ENCODE peak calls at places on chromosomes 6 and 20, in five cellular contexts. F is HepG2, G is GM12878, E is HCT116, L is K562. C is an unnamed sample.

GRCh38 chr6:72182337-72183246 is 296.2 kb downstream of the RIMS1 start:
- DNase-seq in L (peak), F (no peak), G (no peak), E (no peak), C (peak)

GRCh38 chr20:46520976-46521579 is 7.7 kb upstream of the ZNF334 start:
- DNase-seq in L (peak), E (peak), G (peak), F (peak), C (peak)

GRCh38 chr6:18148304-18149025 is 6.4 kb downstream of the TPMT start:
- DNase-seq in L (peak), E (peak), F (no peak), G (no peak), C (no peak)

GRCh38 chr20:13649548-13649947 is 10.8 kb upstream of the TASP1 start:
- DNase-seq in L (no peak), F (no peak), E (no peak), G (no peak), C (peak)

GRCh38 chr6:165662041-165662491 is 975 bp downstream of the PDE10A start:
- DNase-seq in E (no peak), G (no peak), F (no peak), L (no peak), C (no peak)

GRCh38 chr6:96301023-96301422 is 220.6 kb upstream of the UFL1 start:
- DNase-seq in F (peak), L (no peak), E (no peak), G (no peak), C (no peak)

GRCh38 chr6:6841571-6841970 is 253.1 kb downstream of the LY86 start:
- DNase-seq in L (no peak), F (no peak), E (no peak), G (no peak), C (no peak)

GRCh38 chr20:60062431-60063336 is 104.5 kb downstream of the CDH26 start:
- DNase-seq in G (no peak), E (no peak), L (no peak), F (no peak), C (no peak)

GRCh38 chr6:43181942-43182860 is at the start of gene CUL9:
- DNase-seq in G (peak), F (peak), L (peak), E (peak), C (peak)

GRCh38 chr20:56202493-56203077 is 45.9 kb upstream of the MC3R start:
- DNase-seq in E (no peak), F (peak), G (no peak), L (peak), C (no peak)

GRCh38 chr6:140045116-140045515 is 670.7 kb upstream of the CITED2 start:
- DNase-seq in G (no peak), L (no peak), F (no peak), E (no peak), C (no peak)

GRCh38 chr20:49846206-49846807 is 33.7 kb downstream of the SLC9A8 start:
- DNase-seq in L (peak), G (no peak), F (peak), E (peak), C (no peak)

GRCh38 chr20:44961024-44961866 is 1.0 kb upstream of the TOMM34 start:
- DNase-seq in E (no peak), L (no peak), G (no peak), F (peak), C (no peak)

GRCh38 chr6:129599467-129599866 is 110.5 kb downstream of the ARHGAP18 start:
- DNase-seq in F (no peak), G (no peak), E (no peak), L (no peak), C (no peak)

GRCh38 chr6:80210618-80211017 is 104.1 kb downstream of the BCKDHB start:
- DNase-seq in G (peak), E (no peak), F (no peak), L (peak), C (peak)

GRCh38 chr20:38805958-38806854 is 709 bp downstream of the PPP1R16B start:
- DNase-seq in G (no peak), F (no peak), L (peak), E (no peak), C (no peak)

GRCh38 chr6:89050155-89050554 is 30.4 kb upstream of the PNRC1 start:
- DNase-seq in G (no peak), L (no peak), F (peak), E (no peak), C (no peak)

GRCh38 chr6:12911387-12911960 is 194.9 kb downstream of the PHACTR1 start:
- DNase-seq in E (no peak), L (peak), F (peak), G (no peak), C (no peak)

GRCh38 chr6:1545654-1546053 is 64.1 kb upstream of the FOXC1 start:
- DNase-seq in E (no peak), L (no peak), F (no peak), G (no peak), C (no peak)

GRCh38 chr20:2624190-2624589 is 28.2 kb upstream of the NOP56 start:
- DNase-seq in F (no peak), G (no peak), E (no peak), L (no peak), C (no peak)

GRCh38 chr6:83511901-83512681 is at the start of gene PRSS35:
- DNase-seq in G (no peak), L (peak), E (peak), F (peak), C (peak)

GRCh38 chr6:84709121-84709520 is 55.3 kb downstream of the TBX18 start:
- DNase-seq in L (no peak), G (no peak), F (no peak), E (no peak), C (no peak)

GRCh38 chr6:43386492-43386891 is 17.0 kb upstream of the ZNF318 start:
- DNase-seq in L (no peak), G (no peak), E (no peak), F (peak), C (no peak)

GRCh38 chr20:34824026-34824860 is 1.2 kb downstream of the NCOA6 start:
- DNase-seq in F (peak), G (peak), L (peak), E (peak), C (peak)

GRCh38 chr20:56440346-56441007 is 27.9 kb upstream of the RTF2 start:
- DNase-seq in F (no peak), L (no peak), G (peak), E (no peak), C (no peak)

GRCh38 chr20:53692465-53693067 is 98.9 kb upstream of the ZNF217 start:
- DNase-seq in L (no peak), E (no peak), G (no peak), F (no peak), C (no peak)

GRCh38 chr6:125802943-125803377 is 12.2 kb downstream of the NCOA7 start:
- DNase-seq in E (no peak), F (no peak), L (no peak), G (no peak), C (no peak)

GRCh38 chr6:167469101-167469500 is 144.2 kb downstream of the TTLL2 start:
- DNase-seq in E (no peak), F (no peak), L (no peak), G (no peak), C (no peak)

GRCh38 chr6:117613920-117614535 is 11.7 kb upstream of the GOPC start:
- DNase-seq in G (no peak), E (no peak), F (no peak), L (no peak), C (no peak)

GRCh38 chr6:117167520-117168271 is 97.7 kb upstream of the VGLL2 start:
- DNase-seq in G (no peak), L (no peak), F (no peak), E (peak), C (no peak)

GRCh38 chr20:41038878-41039404 is 10.3 kb downstream of the TOP1 start:
- DNase-seq in F (peak), L (no peak), G (no peak), E (no peak), C (no peak)

GRCh38 chr6:168161371-168161750 is 82.3 kb upstream of the FRMD1 start:
- DNase-seq in G (no peak), F (no peak), L (no peak), E (no peak), C (no peak)

GRCh38 chr20:59682603-59683002 is 78.3 kb downstream of the PHACTR3 start:
- DNase-seq in E (no peak), G (no peak), L (no peak), F (no peak), C (no peak)

GRCh38 chr20:55375920-55376319 is 629.4 kb downstream of the CBLN4 start:
- DNase-seq in E (no peak), F (no peak), L (no peak), G (no peak), C (no peak)

GRCh38 chr6:133277228-133277894 is 36.2 kb downstream of the EYA4 start:
- DNase-seq in F (no peak), E (no peak), L (no peak), G (no peak), C (no peak)

GRCh38 chr20:39464238-39464637 is 502.1 kb downstream of the DHX35 start:
- DNase-seq in E (no peak), G (no peak), F (no peak), L (no peak), C (no peak)

GRCh38 chr6:8990075-8990474 is 554.7 kb upstream of the SLC35B3 start:
- DNase-seq in F (no peak), E (no peak), G (no peak), L (no peak), C (no peak)

GRCh38 chr6:63556369-63556768 is 15.9 kb upstream of the LOC128125822 start:
- DNase-seq in G (no peak), L (no peak), F (no peak), E (no peak), C (no peak)

GRCh38 chr6:34248198-34248726 is 544 bp downstream of the SMIM29 start:
- DNase-seq in E (no peak), F (peak), L (peak), G (no peak), C (peak)
- TF ChIP-seq SRF in E (no peak), F (no peak), L (no peak), G (no peak), C (no peak)

GRCh38 chr20:3889489-3890409 is 562 bp downstream of the PANK2 start:
- DNase-seq in L (peak), F (peak), G (no peak), E (no peak), C (no peak)

GRCh38 chr20:3888622-3889488 is at the start of gene PANK2:
- DNase-seq in F (peak), G (peak), E (peak), L (peak), C (peak)

GRCh38 chr20:3885711-3886110 is 3.5 kb upstream of the PANK2 start:
- DNase-seq in F (no peak), E (no peak), G (no peak), L (no peak), C (no peak)

GRCh38 chr20:3890410-3890751 is 1.2 kb downstream of the PANK2 start:
- DNase-seq in G (no peak), F (peak), L (peak), E (no peak), C (no peak)

GRCh38 chr20:3887870-3888614 is 1.1 kb upstream of the PANK2 start:
- DNase-seq in L (no peak), G (no peak), F (no peak), E (peak), C (no peak)
- TF ChIP-seq SRF in L (no peak), G (no peak), F (no peak), E (no peak), C (no peak)

DNA sequence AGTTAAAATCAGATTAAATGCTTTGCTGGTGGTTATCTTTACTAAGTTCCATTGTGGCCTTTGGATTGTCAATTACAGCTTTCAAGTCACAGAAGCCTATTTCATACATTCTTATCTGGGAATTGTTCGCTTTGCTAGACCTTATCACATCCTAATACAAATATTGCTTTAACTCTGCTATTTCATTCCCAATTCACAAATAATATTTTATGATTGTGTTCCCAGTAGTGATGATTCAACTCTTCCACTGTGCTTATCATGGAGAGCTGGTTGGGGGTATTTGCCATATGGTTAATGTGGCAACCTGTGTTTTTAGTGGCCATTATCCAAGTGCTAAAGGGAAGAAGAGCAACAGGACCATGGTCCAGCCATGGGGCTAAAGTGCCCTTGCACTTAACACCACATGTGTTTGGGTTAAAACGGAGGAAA is 72.9 kb upstream of the GLP1R start:
- DNase-seq in E (no peak), F (no peak), L (no peak), G (no peak), C (no peak)
- TF ChIP-seq SRF in E (no peak), F (no peak), L (no peak), G (no peak), C (no peak)

GRCh38 chr6:99512033-99512432 is 3.2 kb downstream of the USP45 start:
- DNase-seq in E (no peak), L (no peak), G (no peak), F (no peak), C (no peak)

GRCh38 chr6:99519446-99519845 is 4.2 kb upstream of the USP45 start:
- DNase-seq in L (no peak), E (no peak), G (no peak), F (no peak), C (no peak)

DNA sequence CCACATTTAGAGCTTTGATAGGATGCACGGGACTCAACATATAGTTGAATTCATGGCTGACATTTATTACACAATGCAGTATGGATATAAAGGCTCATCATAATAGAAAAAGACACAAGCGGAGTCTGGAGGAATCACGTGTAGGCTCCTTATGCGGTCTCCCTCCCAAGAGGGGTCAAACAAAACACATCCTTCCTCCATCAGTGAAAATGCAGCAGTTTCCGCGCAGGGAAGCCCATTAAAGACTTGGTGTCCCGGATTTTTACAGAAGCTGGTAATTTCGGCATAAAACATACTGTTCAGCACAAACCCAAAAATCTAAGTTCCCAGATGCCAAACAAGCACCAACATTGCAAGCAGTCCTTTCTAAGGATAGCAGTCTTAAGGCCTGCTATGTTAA is 1.1 kb downstream of the USP45 start:
- DNase-seq in F (no peak), E (no peak), L (peak), G (no peak), C (no peak)
- TF ChIP-seq SRF in F (no peak), E (no peak), L (no peak), G (no peak), C (no peak)

GRCh38 chr20:36493801-36494114 is 47.6 kb upstream of the MYL9 start:
- DNase-seq in F (no peak), G (no peak), E (no peak), L (no peak), C (no peak)

GRCh38 chr20:36493013-36493800 is 48.1 kb upstream of the MYL9 start:
- DNase-seq in F (no peak), G (no peak), E (no peak), L (peak), C (no peak)

GRCh38 chr20:36496707-36497669 is 44.3 kb upstream of the MYL9 start:
- DNase-seq in E (no peak), G (no peak), L (no peak), F (no peak), C (no peak)

GRCh38 chr20:36490191-36490590 is 51.1 kb upstream of the MYL9 start:
- DNase-seq in G (no peak), E (no peak), L (no peak), F (no peak), C (no peak)

GRCh38 chr20:36491901-36492617 is 49.3 kb upstream of the MYL9 start:
- DNase-seq in L (no peak), E (no peak), F (no peak), G (no peak), C (no peak)
- TF ChIP-seq SRF in L (no peak), E (no peak), F (no peak), G (no peak), C (no peak)

GRCh38 chr6:7899046-7899888 is 11.3 kb downstream of the TXNDC5 start:
- DNase-seq in G (no peak), E (no peak), L (peak), F (peak), C (no peak)
- TF ChIP-seq SRF in G (no peak), E (no peak), L (peak), F (no peak), C (no peak)

DNA sequence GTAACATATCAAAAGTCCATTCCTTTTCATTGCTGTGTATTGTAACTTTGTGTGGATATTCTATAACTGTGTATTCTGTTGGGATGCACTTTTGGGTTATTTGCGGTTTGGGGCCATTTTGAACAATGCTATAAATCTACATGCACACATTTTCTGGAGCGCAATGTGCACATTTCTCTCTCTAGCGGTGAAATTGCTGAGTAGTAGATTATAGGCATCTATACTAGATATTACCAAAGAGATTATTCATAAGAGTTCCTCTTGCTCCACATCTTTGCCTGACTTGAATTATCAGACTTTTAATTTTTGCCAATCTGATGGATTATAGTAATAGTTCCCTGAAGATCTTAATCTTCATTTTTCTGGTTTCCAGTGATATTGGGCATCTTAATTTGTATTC is 18.3 kb upstream of the FRK start:
- DNase-seq in E (no peak), F (no peak), L (no peak), G (no peak), C (no peak)
- TF ChIP-seq SRF in E (no peak), F (no peak), L (no peak), G (no peak), C (no peak)

DNA sequence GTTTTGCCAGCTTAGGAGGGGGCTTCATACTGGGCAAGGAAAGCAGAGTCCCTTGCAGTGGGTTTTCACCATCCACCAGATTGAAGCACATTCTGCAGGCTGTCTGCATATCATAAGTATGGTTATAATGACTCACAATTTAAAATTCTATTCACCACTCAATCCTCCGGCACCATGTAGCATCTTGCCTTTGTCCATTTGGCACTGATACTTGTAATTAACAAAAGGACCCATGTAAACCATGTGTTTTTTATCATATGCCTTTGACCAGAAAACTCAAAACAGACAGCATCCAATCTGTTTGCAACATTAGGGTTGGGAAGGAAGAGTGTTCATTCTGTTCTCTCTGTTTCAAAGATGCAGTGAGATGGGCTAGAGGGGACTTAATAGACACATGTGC is 3.0 kb downstream of the CD83 start:
- DNase-seq in F (no peak), E (no peak), G (no peak), L (no peak), C (no peak)
- TF ChIP-seq SRF in F (no peak), E (no peak), G (no peak), L (no peak), C (no peak)

GRCh38 chr6:14665827-14666724 is 548.5 kb downstream of the CD83 start:
- DNase-seq in G (no peak), L (peak), F (no peak), E (no peak), C (no peak)
- TF ChIP-seq SRF in G (no peak), L (no peak), F (no peak), E (no peak), C (no peak)

GRCh38 chr20:25226433-25227316 is 21.2 kb upstream of the PYGB start:
- DNase-seq in F (no peak), E (no peak), G (no peak), L (no peak), C (no peak)
- TF ChIP-seq SRF in F (no peak), E (no peak), G (no peak), L (no peak), C (no peak)